ENCODE peak calls at places on chromosome 6, in five cellular contexts. J is testis, S is transverse colon, M is GM12891, O is heart left ventricle. U is an unnamed sample.

GRCh38 chr6:57267586-57268293 is 45.6 kb upstream of the RAB23 start:
- DNase-seq in O (no peak), J (peak; percentile 48), M (no peak), S (peak; percentile 50), U (peak; percentile 64)

GRCh38 chr6:5333653-5334052 is 72.3 kb downstream of the FARS2 start:
- DNase-seq in O (no peak), J (no peak), M (no peak), S (no peak), U (peak; percentile 19)

GRCh38 chr6:131226465-131226864 is 91.2 kb downstream of the AKAP7 start:
- DNase-seq in J (no peak), S (no peak), M (no peak), O (no peak), U (no peak)

GRCh38 chr6:150514806-150515362 is 84.8 kb upstream of the PLEKHG1 start:
- DNase-seq in S (no peak), M (no peak), J (no peak), O (no peak), U (no peak)

GRCh38 chr6:157150076-157150475 is 173.2 kb downstream of the TMEM242 start:
- DNase-seq in O (no peak), J (no peak), S (no peak), M (no peak), U (no peak)

GRCh38 chr6:44475779-44476434 is 88.4 kb downstream of the CDC5L start:
- DNase-seq in M (peak; percentile 88), O (peak; percentile 73), J (peak; percentile 81), S (peak; percentile 81), U (peak; percentile 96)

GRCh38 chr6:37285861-37286311 is 27.9 kb upstream of the TMEM217 start:
- DNase-seq in S (no peak), J (no peak), M (no peak), O (no peak), U (no peak)

GRCh38 chr6:44641344-44641743 is 253.8 kb downstream of the CDC5L start:
- DNase-seq in S (no peak), J (no peak), O (no peak), M (no peak), U (no peak)

GRCh38 chr6:140203611-140204553 is 829.4 kb upstream of the CITED2 start:
- DNase-seq in J (no peak), O (no peak), M (no peak), S (no peak), U (no peak)

GRCh38 chr6:28218312-28219248 is 6.5 kb upstream of the ZSCAN9 start:
- DNase-seq in O (peak; percentile 87), S (peak; percentile 78), J (peak; percentile 74), M (peak; percentile 62), U (peak; percentile 60)

GRCh38 chr6:44456070-44456965 is 68.8 kb downstream of the CDC5L start:
- DNase-seq in J (peak; percentile 54), O (peak; percentile 38), M (peak; percentile 45), S (peak; percentile 34), U (peak; percentile 61)

GRCh38 chr6:122798099-122798641 is 9.1 kb downstream of the SMPDL3A start:
- DNase-seq in O (no peak), M (no peak), J (no peak), S (peak; percentile 81), U (peak; percentile 4)

GRCh38 chr6:97437087-97437486 is 154.1 kb upstream of the MMS22L start:
- DNase-seq in J (no peak), S (no peak), M (peak; percentile 4), O (no peak), U (no peak)

GRCh38 chr6:151652338-151652737 is 155.1 kb upstream of the ESR1 start:
- DNase-seq in M (no peak), S (no peak), J (no peak), O (no peak), U (no peak)

GRCh38 chr6:26187981-26188635 is 100.9 kb downstream of the HFE start:
- DNase-seq in J (no peak), S (peak; percentile 48), M (no peak), O (no peak), U (no peak)

GRCh38 chr6:36136551-36136950 is 6.2 kb downstream of the MAPK13 start:
- DNase-seq in O (no peak), M (no peak), S (no peak), J (no peak), U (no peak)
- TF ChIP-seq POLR2A in O (no peak), M (no peak), S (no peak), J (no peak), U (no peak)

DNA sequence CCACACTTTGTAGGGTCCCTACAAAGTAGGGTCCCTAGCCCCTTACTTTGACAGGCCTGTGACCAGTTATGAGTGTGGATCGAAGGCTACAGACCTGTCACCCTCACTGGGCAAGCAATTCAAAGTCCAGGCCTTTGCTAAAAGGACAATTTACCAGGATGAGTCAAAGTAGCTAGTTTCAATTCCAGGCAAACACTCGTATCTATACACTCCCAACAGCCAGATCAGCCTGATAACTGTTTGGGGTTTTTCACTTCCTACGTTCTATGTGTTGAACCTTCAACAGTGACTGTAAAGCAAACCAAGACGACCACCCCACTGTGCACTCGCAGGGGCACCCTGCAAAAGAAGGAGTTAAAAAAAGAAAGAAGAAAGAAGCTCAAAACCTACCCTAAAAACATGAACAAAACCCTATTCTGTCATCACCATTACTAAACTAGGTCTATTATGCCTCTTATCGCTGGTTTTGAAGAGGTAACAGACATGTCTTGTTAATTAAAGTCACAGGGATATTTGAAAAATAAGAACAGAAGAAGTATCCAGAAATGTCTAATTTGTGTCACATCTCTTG is 3.2 kb downstream of the GFOD1 start:
- DNase-seq in M (no peak), O (no peak), J (no peak), S (no peak), U (no peak)
- TF ChIP-seq POLR2A in M (no peak), O (no peak), J (no peak), S (no peak), U (no peak)

DNA sequence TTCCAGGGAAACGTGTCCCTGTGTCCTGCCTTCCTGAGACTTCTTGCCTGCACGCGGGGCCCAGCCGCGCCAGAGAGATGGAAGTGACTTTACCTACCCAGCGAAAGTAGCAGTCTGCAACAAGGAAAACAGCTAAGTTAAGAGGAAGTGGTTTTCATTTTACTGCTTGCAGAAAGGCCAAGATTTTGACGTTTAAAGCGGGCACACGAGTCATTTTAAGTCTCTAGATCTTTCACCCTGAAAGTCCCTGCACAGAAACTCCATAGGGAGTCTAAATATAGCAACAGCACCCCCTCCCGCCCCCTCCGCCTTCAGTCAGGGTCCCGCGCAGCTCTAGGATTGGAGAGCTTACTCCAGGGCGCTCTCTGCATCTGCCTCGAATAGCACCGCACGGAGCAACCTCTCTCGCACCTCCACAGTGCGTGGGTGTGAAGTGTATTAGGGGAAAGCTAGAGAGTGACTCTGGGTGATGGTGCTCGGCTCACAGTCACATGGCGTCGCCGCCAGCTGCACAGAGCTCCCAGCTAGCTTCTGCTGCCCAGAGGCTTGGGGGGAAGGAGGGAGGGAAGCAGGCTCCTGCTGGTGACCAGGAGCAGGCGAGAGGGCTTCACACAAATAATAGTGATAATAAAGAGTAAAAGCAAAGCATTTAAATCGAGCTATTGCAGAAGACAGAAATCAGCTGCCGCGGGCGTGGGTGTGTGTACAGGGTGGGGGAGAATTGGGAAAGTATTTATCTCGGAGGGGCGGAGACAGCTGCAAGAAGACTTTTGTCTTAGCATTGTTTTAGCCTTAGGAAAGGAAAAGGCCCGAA is 1.8 kb upstream of the KCNQ5 start:
- DNase-seq in S (peak; percentile 41), M (peak; percentile 32), J (peak; percentile 52), O (peak; percentile 12), U (peak; percentile 55)
- TF ChIP-seq POLR2A in S (no peak), M (no peak), J (no peak), O (no peak), U (peak; percentile 22)

GRCh38 chr6:22883061-22883717 is 313.8 kb downstream of the HDGFL1 start:
- DNase-seq in O (no peak), J (no peak), S (no peak), M (no peak), U (no peak)

GRCh38 chr6:22877946-22878705 is 308.8 kb downstream of the HDGFL1 start:
- DNase-seq in O (no peak), S (no peak), M (no peak), J (no peak), U (no peak)

GRCh38 chr6:22882581-22882980 is 313.2 kb downstream of the HDGFL1 start:
- DNase-seq in S (no peak), M (no peak), J (no peak), O (no peak), U (no peak)

GRCh38 chr6:22878706-22879105 is 309.3 kb downstream of the HDGFL1 start:
- DNase-seq in M (no peak), J (no peak), O (no peak), S (no peak), U (no peak)

DNA sequence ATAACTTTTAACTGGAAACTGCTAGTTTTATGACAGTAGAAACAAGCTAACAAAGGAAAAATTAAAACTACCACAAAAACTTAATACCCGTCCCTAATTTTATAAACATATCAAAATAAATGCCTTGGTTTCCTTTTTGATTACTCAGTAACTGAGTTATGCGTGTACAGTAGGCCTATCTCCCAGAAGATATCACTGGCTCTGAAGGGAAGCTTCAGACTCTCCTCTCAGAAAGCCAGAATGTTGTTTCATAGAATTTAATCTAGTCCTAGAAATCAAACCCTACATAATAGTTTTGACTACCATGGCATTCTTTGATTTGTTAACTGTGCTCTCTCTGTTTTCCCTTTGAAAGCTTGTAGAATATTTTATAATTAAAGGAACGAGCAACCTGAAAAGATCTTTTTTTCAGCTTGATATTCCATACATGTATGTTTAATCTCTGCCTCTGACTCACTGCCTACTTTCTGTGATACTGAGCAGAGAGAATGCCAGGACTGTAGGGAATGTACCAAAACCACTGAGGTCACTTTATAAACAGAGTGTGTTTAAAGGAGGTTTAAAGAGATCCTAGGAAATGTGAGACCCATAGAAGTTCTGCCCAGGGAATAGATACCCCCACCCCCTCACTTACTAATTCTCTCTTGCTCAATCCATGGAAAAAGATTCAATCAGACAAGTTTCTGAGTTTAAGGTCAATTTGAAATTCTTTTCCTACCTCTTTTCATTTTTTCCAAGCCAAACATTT is 311.5 kb downstream of the HDGFL1 start:
- DNase-seq in M (no peak), J (no peak), S (no peak), O (no peak), U (peak; percentile 29)
- TF ChIP-seq POLR2A in M (no peak), J (no peak), S (no peak), O (no peak), U (no peak)

GRCh38 chr6:161164182-161164625 is 109.7 kb downstream of the AGPAT4 start:
- DNase-seq in O (no peak), S (no peak), M (no peak), J (no peak), U (no peak)
- TF ChIP-seq POLR2A in O (no peak), S (no peak), M (no peak), J (no peak), U (no peak)

DNA sequence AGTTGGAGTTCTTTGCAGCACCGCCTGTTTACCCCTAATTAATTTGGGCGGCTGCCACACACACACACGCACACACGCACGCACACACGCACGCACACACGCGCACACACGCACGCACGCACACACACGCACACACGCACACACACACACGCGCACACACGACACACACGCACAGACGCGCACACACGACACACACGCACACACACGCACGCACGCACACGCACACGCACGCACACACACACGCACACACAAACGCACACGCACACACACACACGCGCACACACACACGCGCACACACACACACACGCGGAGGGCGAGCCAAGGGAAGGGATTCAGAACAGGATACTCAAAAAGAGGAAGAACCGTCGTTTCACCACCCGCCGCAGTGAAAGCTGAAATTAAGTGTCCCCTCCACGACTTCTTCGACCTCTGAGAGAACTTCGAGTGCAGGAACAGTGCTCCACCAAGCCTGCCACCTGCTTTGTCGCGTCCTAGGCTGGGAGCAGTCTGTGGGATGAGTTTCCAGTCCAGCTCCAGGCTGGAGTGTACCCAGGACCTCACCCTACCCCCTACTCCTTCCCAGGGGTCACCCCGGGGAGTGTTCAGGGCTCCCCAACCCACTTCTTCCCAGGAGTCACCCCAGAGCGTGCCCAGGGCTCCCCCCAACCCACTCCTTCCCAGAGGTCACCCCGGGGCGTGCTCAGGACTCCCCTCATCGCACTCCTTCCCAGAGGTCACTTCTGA is 1.1 kb downstream of the RNASET2 start:
- DNase-seq in S (peak; percentile 66), O (no peak), J (peak; percentile 37), M (no peak), U (no peak)
- TF ChIP-seq POLR2A in S (no peak), O (no peak), J (no peak), M (peak; percentile 36), U (no peak)

U was measured in H54.